ENCODE peak calls at places on chromosomes 11 and 22, in four cellular contexts. P, B, W and D are unnamed samples. For H3K4me1, the result is how much of the 10 kb centered on the place peaks cover.

GRCh38 chr11:94400839-94401772 is at the start of gene GPR83:
- DNase-seq in B (no peak), W (no peak), P (no peak), D (peak)

GRCh38 chr22:49838771-49839717 is 11.4 kb upstream of the BRD1 start:
- DNase-seq in P (no peak), W (peak), B (no peak), D (no peak)

GRCh38 chr11:109424893-109425292 is 2.9 kb downstream of the C11orf87 start:
- DNase-seq in P (no peak), B (no peak), W (no peak), D (no peak)

GRCh38 chr11:2315395-2316168 is 13.8 kb downstream of the TSPAN32 start:
- DNase-seq in P (no peak), W (no peak), B (no peak), D (no peak)

GRCh38 chr11:58905141-58905715 is 34.1 kb upstream of the GLYATL1 start:
- DNase-seq in W (no peak), P (peak), B (peak), D (peak)

GRCh38 chr11:2688381-2689231 is 11.2 kb downstream of the KCNQ1OT1 start:
- DNase-seq in P (no peak), B (no peak), W (no peak), D (no peak)

GRCh38 chr11:76236092-76237026 is 30.1 kb upstream of the WNT11 start:
- DNase-seq in B (peak), P (peak), W (no peak), D (peak)

GRCh38 chr22:47606426-47606825 is 844.0 kb downstream of the TBC1D22A start:
- DNase-seq in P (no peak), B (no peak), W (no peak), D (no peak)

GRCh38 chr11:2190670-2191471 is 19.3 kb upstream of the TH start:
- DNase-seq in W (no peak), P (no peak), B (no peak), D (no peak)

GRCh38 chr22:22943521-22944267 is 56.1 kb downstream of the IGLL5 start:
- DNase-seq in W (no peak), P (no peak), B (no peak), D (no peak)

GRCh38 chr22:23497016-23497885 is 82.8 kb downstream of the IGLL1 start:
- DNase-seq in P (no peak), W (no peak), B (no peak), D (no peak)

GRCh38 chr22:19174106-19175025 is 4.2 kb downstream of the SLC25A1 start:
- DNase-seq in W (no peak), B (no peak), P (peak), D (peak)

GRCh38 chr11:44861829-44862545 is 88.7 kb downstream of the TP53I11 start:
- DNase-seq in B (no peak), P (peak), W (no peak), D (peak)

GRCh38 chr22:30921108-30921507 is 47.5 kb downstream of the MORC2 start:
- DNase-seq in P (no peak), W (no peak), B (no peak), D (peak)

GRCh38 chr11:48116437-48116836 is 100.2 kb upstream of the OR4B1 start:
- DNase-seq in B (no peak), P (no peak), W (no peak), D (peak)

GRCh38 chr22:49924113-49924833 is 5.8 kb downstream of the CRELD2 start:
- DNase-seq in B (no peak), W (no peak), P (no peak), D (no peak)

GRCh38 chr11:57230797-57231538 is 6.1 kb downstream of the APLNR start:
- DNase-seq in W (no peak), P (no peak), B (no peak), D (no peak)

GRCh38 chr11:120931057-120931779 is 92.7 kb upstream of the TBCEL start:
- DNase-seq in B (no peak), W (no peak), P (no peak), D (no peak)

GRCh38 chr11:17972987-17973386 is 39.9 kb downstream of the SERGEF start:
- DNase-seq in P (peak), B (peak), W (no peak), D (peak)

GRCh38 chr11:118670063-118670462 is 9.4 kb downstream of the TREH start:
- DNase-seq in P (no peak), B (no peak), W (no peak), D (peak)

GRCh38 chr11:118674094-118674460 is 5.4 kb downstream of the TREH start:
- DNase-seq in W (no peak), P (no peak), B (no peak), D (no peak)

GRCh38 chr11:118673361-118674093 is 5.9 kb downstream of the TREH start:
- DNase-seq in W (no peak), B (no peak), P (no peak), D (no peak)

GRCh38 chr11:118671254-118671653 is 8.2 kb downstream of the TREH start:
- DNase-seq in W (no peak), P (no peak), B (no peak), D (no peak)

GRCh38 chr11:118672865-118673264 is 6.6 kb downstream of the TREH start:
- DNase-seq in B (no peak), P (no peak), W (no peak), D (no peak)
- H3K4me1 ChIP-seq in B (under half), P (under half), W (under half), D (under half)

DNA sequence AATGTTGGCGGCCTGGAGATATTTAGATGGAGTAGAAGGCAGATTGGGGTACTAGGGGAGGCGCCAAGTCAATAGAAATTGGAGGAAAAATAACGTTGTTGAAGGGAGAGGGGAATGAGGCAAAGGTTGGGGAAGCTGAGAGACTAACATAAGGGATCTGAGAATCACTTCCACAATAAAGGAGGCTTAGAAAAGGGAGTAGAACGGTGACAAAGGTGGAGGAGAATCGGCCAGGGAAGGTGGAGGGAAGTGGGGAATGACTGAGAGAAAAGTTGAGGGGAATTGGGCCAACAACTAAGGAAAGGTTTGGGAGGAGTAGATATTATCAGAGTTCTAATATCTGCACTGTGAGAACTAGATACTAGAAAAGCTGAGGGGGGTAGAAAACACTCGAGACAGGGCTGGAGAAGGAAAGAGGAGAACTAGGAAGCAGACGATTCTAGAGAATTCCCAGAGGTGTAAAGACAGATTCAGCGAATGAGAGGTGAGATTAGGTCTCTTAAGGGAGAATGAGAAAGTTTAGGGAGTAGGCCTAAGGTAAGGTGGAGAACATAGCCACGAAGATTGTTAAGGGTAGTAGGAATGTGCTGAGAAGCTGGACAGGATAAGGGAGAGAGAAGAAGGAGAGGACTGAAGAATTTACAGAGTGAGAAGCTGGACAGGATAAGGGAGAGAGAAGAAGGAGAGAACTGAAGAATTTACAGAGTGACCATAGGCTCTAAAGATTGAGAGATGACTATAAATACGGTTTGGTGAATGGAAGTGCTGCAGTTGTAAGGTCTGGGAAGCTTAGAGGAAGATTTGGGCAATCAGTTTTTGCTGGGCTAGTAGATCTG is 759 bp downstream of the PPME1 start:
- DNase-seq in B (no peak), W (no peak), P (peak), D (peak)
- H3K4me1 ChIP-seq in B (under half), W (under half), P (under half), D (under half)

GRCh38 chr11:117814766-117815261 is 9.7 kb downstream of the FXYD2 start:
- DNase-seq in W (peak), P (no peak), B (peak), D (no peak)

GRCh38 chr11:117816846-117817212 is 7.7 kb downstream of the FXYD2 start:
- DNase-seq in W (no peak), B (no peak), P (no peak), D (no peak)

GRCh38 chr11:117814204-117814765 is 10.3 kb downstream of the FXYD2 start:
- DNase-seq in P (no peak), B (no peak), W (no peak), D (no peak)

GRCh38 chr11:117816151-117816741 is 8.3 kb downstream of the FXYD2 start:
- DNase-seq in B (no peak), P (peak), W (no peak), D (peak)

GRCh38 chr11:117815262-117815803 is 9.2 kb downstream of the FXYD2 start:
- DNase-seq in P (no peak), W (peak), B (no peak), D (no peak)
- H3K4me1 ChIP-seq in P (under half), W (under half), B (under half), D (under half)

GRCh38 chr11:27470166-27470565 is 2.4 kb downstream of the LGR4 start:
- DNase-seq in B (no peak), W (no peak), P (no peak), D (no peak)
- H3K4me1 ChIP-seq in B (under half), W (under half), P (under half), D (under half)

GRCh38 chr11:66339686-66340483 is 3.7 kb upstream of the RIN1 start:
- DNase-seq in P (no peak), B (no peak), W (no peak), D (no peak)
- H3K4me1 ChIP-seq in P (under half), B (under half), W (under half), D (under half)

GRCh38 chr22:27650572-27650971 is 151.0 kb downstream of the MN1 start:
- DNase-seq in P (no peak), W (no peak), B (no peak), D (no peak)

GRCh38 chr22:27648853-27649252 is 152.7 kb downstream of the MN1 start:
- DNase-seq in P (no peak), W (no peak), B (no peak), D (no peak)

GRCh38 chr22:27648074-27648473 is 153.5 kb downstream of the MN1 start:
- DNase-seq in W (no peak), B (no peak), P (no peak), D (no peak)

GRCh38 chr22:27644566-27644965 is 157.0 kb downstream of the MN1 start:
- DNase-seq in W (no peak), P (no peak), B (no peak), D (no peak)

GRCh38 chr22:27647540-27647939 is 154.0 kb downstream of the MN1 start:
- DNase-seq in B (no peak), P (no peak), W (no peak), D (no peak)
- H3K4me1 ChIP-seq in B (under half), P (under half), W (under half), D (under half)